ENCODE peak calls at places on chromosomes 7 and 10, in six cellular contexts. One of them, this sample, is unnamed.
A peak's percentile ranks its signal among the peaks of the same experiment; 100 is the strongest.

GRCh38 chr10:132591166-132591971 is 53.8 kb downstream of the INPP5A start:
- DNase-seq in activated T-helper 1 cell treated with anti-CD3 and anti-CD28 coated beads, Interleukin-2, amount 50 U/mL, for 16 hours: no peak
- DNase-seq in hippocampal formation: no peak
- DNase-seq in effector memory CD4-positive, alpha-beta T cell: no peak
- DNase-seq in EL: peak; percentile 23
- DNase-seq in kidney epithelial cell: no peak
- DNase-seq in this sample: no peak

GRCh38 chr7:29156798-29157461 is 10.6 kb upstream of the CPVL start:
- DNase-seq in activated T-helper 1 cell treated with anti-CD3 and anti-CD28 coated beads, Interleukin-2, amount 50 U/mL, for 16 hours: no peak
- DNase-seq in hippocampal formation: no peak
- DNase-seq in kidney epithelial cell: no peak
- DNase-seq in EL: no peak
- DNase-seq in effector memory CD4-positive, alpha-beta T cell: no peak
- DNase-seq in this sample: no peak

GRCh38 chr7:4771737-4772136 is 3.7 kb upstream of the AP5Z1 start:
- DNase-seq in effector memory CD4-positive, alpha-beta T cell: no peak
- DNase-seq in EL: no peak
- DNase-seq in activated T-helper 1 cell treated with anti-CD3 and anti-CD28 coated beads, Interleukin-2, amount 50 U/mL, for 16 hours: no peak
- DNase-seq in kidney epithelial cell: no peak
- DNase-seq in hippocampal formation: no peak
- DNase-seq in this sample: no peak

GRCh38 chr7:74498996-74499834 is 45.5 kb downstream of the GTF2IRD1 start:
- DNase-seq in activated T-helper 1 cell treated with anti-CD3 and anti-CD28 coated beads, Interleukin-2, amount 50 U/mL, for 16 hours: no peak
- DNase-seq in kidney epithelial cell: no peak
- DNase-seq in effector memory CD4-positive, alpha-beta T cell: no peak
- DNase-seq in hippocampal formation: no peak
- DNase-seq in EL: no peak
- DNase-seq in this sample: no peak

GRCh38 chr10:98055875-98056516 is 25.6 kb upstream of the CRTAC1 start:
- DNase-seq in kidney epithelial cell: no peak
- DNase-seq in activated T-helper 1 cell treated with anti-CD3 and anti-CD28 coated beads, Interleukin-2, amount 50 U/mL, for 16 hours: no peak
- DNase-seq in effector memory CD4-positive, alpha-beta T cell: no peak
- DNase-seq in hippocampal formation: no peak
- DNase-seq in EL: no peak
- DNase-seq in this sample: no peak

GRCh38 chr10:79038104-79038840 is 30.5 kb upstream of the ZMIZ1 start:
- DNase-seq in EL: no peak
- DNase-seq in hippocampal formation: no peak
- DNase-seq in effector memory CD4-positive, alpha-beta T cell: no peak
- DNase-seq in activated T-helper 1 cell treated with anti-CD3 and anti-CD28 coated beads, Interleukin-2, amount 50 U/mL, for 16 hours: no peak
- DNase-seq in kidney epithelial cell: no peak
- DNase-seq in this sample: no peak

GRCh38 chr10:105149371-105149871 is 508.3 kb downstream of the SORCS3 start:
- DNase-seq in EL: no peak
- DNase-seq in kidney epithelial cell: peak; percentile 69
- DNase-seq in activated T-helper 1 cell treated with anti-CD3 and anti-CD28 coated beads, Interleukin-2, amount 50 U/mL, for 16 hours: no peak
- DNase-seq in effector memory CD4-positive, alpha-beta T cell: no peak
- DNase-seq in hippocampal formation: no peak
- DNase-seq in this sample: no peak

GRCh38 chr7:148727501-148728278 is 29.0 kb downstream of the CUL1 start:
- DNase-seq in hippocampal formation: no peak
- DNase-seq in effector memory CD4-positive, alpha-beta T cell: no peak
- DNase-seq in EL: peak; percentile 27
- DNase-seq in activated T-helper 1 cell treated with anti-CD3 and anti-CD28 coated beads, Interleukin-2, amount 50 U/mL, for 16 hours: no peak
- DNase-seq in kidney epithelial cell: no peak
- DNase-seq in this sample: no peak

GRCh38 chr10:88901610-88902327 is 21.7 kb downstream of the STAMBPL1 start:
- DNase-seq in activated T-helper 1 cell treated with anti-CD3 and anti-CD28 coated beads, Interleukin-2, amount 50 U/mL, for 16 hours: no peak
- DNase-seq in kidney epithelial cell: no peak
- DNase-seq in EL: peak; percentile 29
- DNase-seq in effector memory CD4-positive, alpha-beta T cell: no peak
- DNase-seq in hippocampal formation: no peak
- DNase-seq in this sample: no peak

GRCh38 chr7:81244213-81244612 is 325.4 kb upstream of the SEMA3C start:
- DNase-seq in activated T-helper 1 cell treated with anti-CD3 and anti-CD28 coated beads, Interleukin-2, amount 50 U/mL, for 16 hours: no peak
- DNase-seq in kidney epithelial cell: no peak
- DNase-seq in hippocampal formation: no peak
- DNase-seq in effector memory CD4-positive, alpha-beta T cell: no peak
- DNase-seq in EL: peak; percentile 4
- DNase-seq in this sample: no peak

GRCh38 chr7:15780271-15780670 is 93.8 kb upstream of the MEOX2 start:
- DNase-seq in kidney epithelial cell: peak; percentile 58
- DNase-seq in effector memory CD4-positive, alpha-beta T cell: no peak
- DNase-seq in activated T-helper 1 cell treated with anti-CD3 and anti-CD28 coated beads, Interleukin-2, amount 50 U/mL, for 16 hours: no peak
- DNase-seq in EL: peak; percentile 62
- DNase-seq in hippocampal formation: no peak
- DNase-seq in this sample: no peak

This sample was measured in esophagus squamous epithelium.